ENCODE peak calls at places on chromosomes 2 and 18, in seven cellular contexts. J is AML-193; X is cardiac muscle cell; S is A549; R is BE2C; V is stimulated activated CD4-positive, alpha-beta T cell treated with anti-CD3 and anti-CD28 coated beads, Interleukin-12 subunit alpha, Interleukin-12 subunit beta, amount 100 ng/mL, for 48 hours; F is neural crest cell. O is an unnamed sample.

GRCh38 chr2:38788306-38788705 is 10.3 kb downstream of the GEMIN6 start:
- DNase-seq in J (no peak), X (no peak), S (no peak), R (no peak), V (no peak), F (no peak), O (no peak)

GRCh38 chr2:70750320-70750719 is 17.7 kb downstream of the ADD2 start:
- DNase-seq in J (no peak), X (no peak), S (no peak), R (no peak), V (no peak), F (no peak), O (no peak)

GRCh38 chr2:113851640-113852039 is 38.2 kb upstream of the ACTR3 start:
- DNase-seq in J (no peak), X (peak), S (no peak), R (no peak), V (no peak), F (no peak), O (no peak)

GRCh38 chr2:127400897-127401756 is 13.4 kb upstream of the MAP3K2 start:
- DNase-seq in J (no peak), X (peak), S (peak), R (no peak), V (no peak), F (no peak), O (no peak)

GRCh38 chr2:26577442-26578433 is 63.4 kb downstream of the CIB4 start:
- DNase-seq in J (peak), X (peak), S (peak), R (peak), V (peak), F (peak), O (peak)

GRCh38 chr18:79258447-79258846 is 137.3 kb upstream of the NFATC1 start:
- DNase-seq in J (no peak), X (no peak), S (no peak), R (no peak), V (no peak), F (no peak), O (no peak)

GRCh38 chr2:33115728-33116127 is 169.0 kb downstream of the LTBP1 start:
- DNase-seq in J (no peak), X (no peak), S (no peak), R (no peak), V (no peak), F (no peak), O (no peak)

GRCh38 chr2:99337931-99338580 is 867 bp downstream of the EIF5B start:
- DNase-seq in J (peak), X (peak), S (peak), R (no peak), V (no peak), F (no peak), O (no peak)

GRCh38 chr18:28115149-28115550 is 61.8 kb downstream of the CDH2 start:
- DNase-seq in J (no peak), X (peak), S (no peak), R (peak), V (no peak), F (no peak), O (peak)

GRCh38 chr18:74082476-74083070 is 65.1 kb downstream of the FBXO15 start:
- DNase-seq in J (peak), X (peak), S (peak), R (peak), V (peak), F (peak), O (no peak)